ENCODE peak calls at places on chromosomes 12 and 14, in six cellular contexts. J is adrenal gland, S is left ventricle myocardium inferior, B is tibial artery, T is Peyer's patch, L is heart right ventricle. F is an unnamed sample.

GRCh38 chr12:55746147-55746912 is 3.4 kb downstream of the GDF11 start:
- DNase-seq in J (no peak), S (no peak), B (no peak), T (no peak), L (no peak), F (no peak)

GRCh38 chr12:18462437-18462836 is 201.1 kb downstream of the PIK3C2G start:
- DNase-seq in J (no peak), S (no peak), B (no peak), T (no peak), L (peak), F (no peak)

GRCh38 chr12:45357547-45358417 is 141.9 kb downstream of the ANO6 start:
- DNase-seq in J (peak), S (peak), B (peak), T (no peak), L (peak), F (no peak)

GRCh38 chr14:105490318-105490571 is 801 bp upstream of the TEDC1 start:
- DNase-seq in J (peak), S (peak), B (no peak), T (no peak), L (no peak), F (no peak)

GRCh38 chr14:50335389-50335788 is 23.3 kb downstream of the DMAC2L start:
- DNase-seq in J (peak), S (peak), B (peak), T (no peak), L (peak), F (no peak)

GRCh38 chr14:75068294-75069020 is 984 bp upstream of the ZC2HC1C start:
- DNase-seq in J (no peak), S (no peak), B (no peak), T (no peak), L (no peak), F (no peak)

GRCh38 chr14:76773188-76773885 is 12.1 kb downstream of the VASH1 start:
- DNase-seq in J (peak), S (peak), B (peak), T (peak), L (peak), F (no peak)

GRCh38 chr12:58105225-58106119 is 164.1 kb downstream of the ATP23 start:
- DNase-seq in J (no peak), S (no peak), B (no peak), T (no peak), L (no peak), F (no peak)

GRCh38 chr14:23052182-23052623 is 5.1 kb downstream of the CDH24 start:
- DNase-seq in J (no peak), S (no peak), B (no peak), T (no peak), L (no peak), F (no peak)

GRCh38 chr14:88904864-88905263 is 80.4 kb downstream of the TTC8 start:
- DNase-seq in J (peak), S (no peak), B (no peak), T (no peak), L (no peak), F (no peak)

GRCh38 chr14:104369208-104369607 is 210.4 kb upstream of the C14orf180 start:
- DNase-seq in J (no peak), S (no peak), B (no peak), T (no peak), L (no peak), F (no peak)

GRCh38 chr12:45730842-45731336 is 1.4 kb downstream of the ARID2 start:
- DNase-seq in J (no peak), S (no peak), B (no peak), T (peak), L (peak), F (no peak)

GRCh38 chr14:53412819-53413664 is 259.9 kb upstream of the DDHD1 start:
- DNase-seq in J (no peak), S (no peak), B (no peak), T (no peak), L (no peak), F (no peak)

GRCh38 chr12:50050410-50051280 is 6.8 kb upstream of the ASIC1 start:
- DNase-seq in J (no peak), S (peak), B (peak), T (no peak), L (peak), F (no peak)

GRCh38 chr12:6313326-6313940 is 3.0 kb downstream of the PLEKHG6 start:
- DNase-seq in J (no peak), S (no peak), B (no peak), T (no peak), L (no peak), F (no peak)

GRCh38 chr12:43312991-43313505 is 239.0 kb downstream of the ADAMTS20 start:
- DNase-seq in J (no peak), S (no peak), B (no peak), T (no peak), L (no peak), F (no peak)

GRCh38 chr12:121718653-121719239 is 6.2 kb downstream of the TMEM120B start:
- DNase-seq in J (no peak), S (no peak), B (no peak), T (no peak), L (no peak), F (no peak)

GRCh38 chr12:107912421-107913004 is 138.0 kb downstream of the ASCL4 start:
- DNase-seq in J (peak), S (peak), B (no peak), T (peak), L (no peak), F (peak)

GRCh38 chr12:115934046-115934445 is 343.4 kb downstream of the MED13L start:
- DNase-seq in J (peak), S (no peak), B (peak), T (no peak), L (no peak), F (no peak)

GRCh38 chr14:21024668-21025373 is at the start of gene NDRG2:
- DNase-seq in J (peak), S (peak), B (peak), T (peak), L (peak), F (no peak)

GRCh38 chr12:93832126-93832525 is 155.0 kb downstream of the CRADD start:
- DNase-seq in J (no peak), S (no peak), B (no peak), T (no peak), L (no peak), F (no peak)

GRCh38 chr12:132340266-132341035 is 11.1 kb upstream of the GALNT9 start:
- DNase-seq in J (no peak), S (no peak), B (no peak), T (no peak), L (no peak), F (no peak)

GRCh38 chr12:114311966-114312365 is 94.0 kb downstream of the TBX5 start:
- DNase-seq in J (no peak), S (no peak), B (no peak), T (no peak), L (peak), F (no peak)

GRCh38 chr12:7787574-7788315 is 1.5 kb upstream of the NANOG start:
- DNase-seq in J (no peak), S (no peak), B (no peak), T (no peak), L (no peak), F (no peak)

GRCh38 chr14:105474478-105475268 is at the start of gene CRIP2:
- DNase-seq in J (no peak), S (peak), B (no peak), T (no peak), L (peak), F (no peak)

GRCh38 chr12:64673490-64674169 is 63.3 kb downstream of the RASSF3 start:
- DNase-seq in J (no peak), S (no peak), B (no peak), T (no peak), L (no peak), F (no peak)

GRCh38 chr12:100268835-100269564 is 2.0 kb downstream of the SCYL2 start:
- DNase-seq in J (no peak), S (no peak), B (no peak), T (no peak), L (no peak), F (no peak)

GRCh38 chr12:123983822-123984485 is 10.9 kb downstream of the ZNF664 start:
- DNase-seq in J (peak), S (no peak), B (peak), T (no peak), L (peak), F (peak)

GRCh38 chr12:105317942-105318614 is 12.4 kb upstream of the C12orf75 start:
- DNase-seq in J (no peak), S (no peak), B (no peak), T (no peak), L (no peak), F (no peak)

GRCh38 chr12:68636268-68636667 is 25.6 kb downstream of the RAP1B start:
- DNase-seq in J (no peak), S (no peak), B (no peak), T (no peak), L (no peak), F (no peak)

GRCh38 chr12:26116829-26117228 is 8.0 kb downstream of the BHLHE41 start:
- DNase-seq in J (no peak), S (no peak), B (no peak), T (no peak), L (no peak), F (no peak)

GRCh38 chr14:92937229-92937937 is 14.4 kb downstream of the CHGA start:
- DNase-seq in J (no peak), S (no peak), B (no peak), T (no peak), L (no peak), F (peak)

GRCh38 chr12:29116414-29116813 is 32.7 kb upstream of the FAR2 start:
- DNase-seq in J (no peak), S (no peak), B (no peak), T (no peak), L (no peak), F (no peak)

GRCh38 chr12:110370732-110371141 is 32.8 kb downstream of the ANAPC7 start:
- DNase-seq in J (no peak), S (no peak), B (no peak), T (no peak), L (no peak), F (no peak)

GRCh38 chr12:4288296-4289019 is 14.9 kb downstream of the CCND2 start:
- DNase-seq in J (no peak), S (no peak), B (no peak), T (no peak), L (no peak), F (no peak)

GRCh38 chr14:49971156-49972141 is 78.6 kb downstream of the ARF6 start:
- DNase-seq in J (no peak), S (no peak), B (no peak), T (peak), L (no peak), F (no peak)

GRCh38 chr14:105196228-105196960 is 15.3 kb upstream of the NUDT14 start:
- DNase-seq in J (no peak), S (peak), B (no peak), T (no peak), L (peak), F (no peak)

GRCh38 chr14:23362200-23362599 is 2.8 kb downstream of the EFS start:
- DNase-seq in J (no peak), S (no peak), B (no peak), T (no peak), L (no peak), F (no peak)

GRCh38 chr12:47032644-47033043 is 46.8 kb upstream of the PCED1B start:
- DNase-seq in J (no peak), S (no peak), B (no peak), T (no peak), L (peak), F (peak)

GRCh38 chr14:75215520-75215919 is 39.1 kb upstream of the TMED10 start:
- DNase-seq in J (no peak), S (no peak), B (no peak), T (no peak), L (no peak), F (no peak)

GRCh38 chr12:113298861-113299545 is 35.9 kb downstream of the SLC8B1 start:
- DNase-seq in J (peak), S (peak), B (peak), T (no peak), L (peak), F (no peak)
- H3K27ac ChIP-seq in J (peak), S (peak), B (peak), T (peak), L (peak), F (peak)

GRCh38 chr12:56839489-56840442 is 76.6 kb downstream of the HSD17B6 start:
- DNase-seq in J (peak), S (peak), B (peak), T (peak), L (peak), F (peak)
- TF ChIP-seq CTCF in J (peak), S (peak), B (peak), T (peak), L (peak), F (peak)

GRCh38 chr14:103087343-103087835 is 3.4 kb downstream of the LBHD2 start:
- DNase-seq in J (no peak), S (no peak), B (no peak), T (no peak), L (no peak), F (no peak)

GRCh38 chr14:103081951-103082350 is 2.1 kb upstream of the LBHD2 start:
- DNase-seq in J (no peak), S (no peak), B (no peak), T (no peak), L (no peak), F (no peak)

GRCh38 chr14:103085106-103086091 is 1.4 kb downstream of the LBHD2 start:
- DNase-seq in J (no peak), S (no peak), B (no peak), T (no peak), L (no peak), F (no peak)

GRCh38 chr14:103086771-103087342 is 2.8 kb downstream of the LBHD2 start:
- DNase-seq in J (no peak), S (no peak), B (no peak), T (no peak), L (no peak), F (no peak)

DNA sequence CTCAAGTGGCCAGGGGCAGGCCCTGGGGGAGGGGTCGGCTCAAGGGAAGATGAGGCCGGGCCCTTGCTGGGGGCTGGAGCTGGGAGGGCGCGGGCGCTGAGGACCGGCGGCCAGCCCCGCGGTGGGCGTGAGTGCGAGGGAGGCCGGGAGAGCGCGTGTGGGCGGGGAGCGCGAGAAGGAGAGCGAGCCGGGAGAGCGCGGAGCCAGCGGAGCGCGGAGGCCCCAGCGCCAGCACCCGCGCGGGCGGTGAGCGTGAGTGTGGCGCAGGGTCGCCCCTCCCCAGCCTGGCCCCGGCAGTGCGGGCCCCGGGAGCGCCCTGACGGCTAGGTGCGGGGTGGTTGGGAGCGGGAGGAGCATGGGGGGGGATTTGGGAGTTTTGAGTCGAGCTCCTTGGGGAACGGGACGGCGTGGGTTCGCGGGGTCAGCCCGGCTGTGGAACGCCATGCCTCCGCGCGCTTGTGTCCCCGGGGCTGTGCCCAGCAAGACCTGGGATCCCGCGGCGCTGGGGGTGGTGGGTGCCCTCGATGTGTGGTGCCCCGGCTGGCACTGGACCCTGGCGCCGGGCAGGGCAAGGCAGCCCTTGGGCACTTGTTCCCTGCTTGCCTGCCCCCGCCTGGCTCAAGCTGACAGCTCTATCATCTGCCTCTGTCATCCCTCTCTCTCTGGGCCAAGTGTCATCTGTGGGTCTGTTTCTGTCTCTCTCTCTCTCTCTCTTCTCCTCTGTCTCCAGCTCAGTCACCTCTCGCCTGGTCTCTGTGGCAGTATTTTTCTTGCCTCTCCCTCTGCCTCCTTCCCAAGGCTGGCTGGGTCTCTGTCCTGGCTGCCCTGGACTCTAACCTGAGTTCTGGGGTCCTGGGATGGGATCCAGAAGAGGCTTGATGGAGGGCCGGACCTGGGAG is at the start of gene LBHD2:
- DNase-seq in J (no peak), S (no peak), B (no peak), T (no peak), L (no peak), F (no peak)
- H3K4me3 ChIP-seq in J (no peak), S (peak), B (no peak), T (peak), L (no peak), F (no peak)

DNA sequence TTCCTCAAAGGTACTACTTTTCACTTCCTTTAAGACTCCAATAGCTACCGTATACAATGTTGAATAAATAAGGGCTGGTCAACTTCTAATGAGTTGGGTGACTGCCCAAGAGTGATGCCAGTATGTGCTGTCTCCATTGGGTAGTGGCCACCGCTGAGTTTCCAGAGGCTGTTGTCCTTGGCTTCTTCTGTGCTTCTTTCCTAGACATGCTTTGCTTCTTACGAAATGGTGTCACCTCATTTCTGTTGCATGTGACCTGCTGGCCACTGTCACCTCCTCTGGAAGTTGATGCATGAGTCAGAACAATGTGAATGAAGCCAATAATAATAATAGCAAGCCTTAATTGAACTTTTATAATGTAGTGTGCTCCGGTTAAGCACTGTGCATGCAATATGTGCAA is 7.5 kb upstream of the NID2 start:
- DNase-seq in J (peak), S (no peak), B (peak), T (no peak), L (no peak), F (no peak)
- H3K27ac ChIP-seq in J (peak), S (no peak), B (peak), T (no peak), L (no peak), F (no peak)